ENCODE peak calls at places on chromosomes 1 and 21, in eight cellular contexts. Q, N, A, E, X, L, P and O are unnamed samples.

GRCh38 chr1:223714849-223715709 is 2.7 kb downstream of the CAPN2 start:
- DNase-seq in Q (peak; percentile 97), N (no peak), A (peak; percentile 41), E (peak; percentile 50), X (no peak), L (peak; percentile 66), P (no peak), O (peak; percentile 88)

GRCh38 chr21:46038341-46038829 is 56.8 kb downstream of the COL6A1 start:
- DNase-seq in Q (no peak), N (no peak), A (no peak), E (no peak), X (no peak), L (no peak), P (no peak), O (peak; percentile 69)

GRCh38 chr1:203263496-203263895 is 34.0 kb upstream of the CHIT1 start:
- DNase-seq in Q (no peak), N (no peak), A (no peak), E (no peak), X (no peak), L (no peak), P (peak; percentile 45), O (no peak)

GRCh38 chr1:43653893-43654292 is 3.9 kb downstream of the KDM4A start:
- DNase-seq in Q (no peak), N (no peak), A (no peak), E (no peak), X (no peak), L (no peak), P (no peak), O (peak; percentile 26)

GRCh38 chr1:82837261-82837660 is 1036.5 kb downstream of the ADGRL2 start:
- DNase-seq in Q (no peak), N (no peak), A (no peak), E (no peak), X (no peak), L (no peak), P (no peak), O (no peak)

GRCh38 chr21:30676737-30677136 is 34.1 kb downstream of the KRTAP20-3 start:
- DNase-seq in Q (peak; percentile 49), N (no peak), A (no peak), E (no peak), X (no peak), L (no peak), P (no peak), O (peak; percentile 71)

GRCh38 chr1:61388586-61388985 is 306.2 kb downstream of the NFIA start:
- DNase-seq in Q (peak; percentile 4), N (no peak), A (no peak), E (no peak), X (no peak), L (no peak), P (no peak), O (no peak)

GRCh38 chr21:37829447-37829846 is 86.8 kb downstream of the KCNJ6 start:
- DNase-seq in Q (peak; percentile 57), N (no peak), A (no peak), E (no peak), X (no peak), L (no peak), P (no peak), O (peak; percentile 87)

GRCh38 chr1:14930224-14930965 is 223.2 kb upstream of the TMEM51 start:
- DNase-seq in Q (no peak), N (no peak), A (no peak), E (no peak), X (no peak), L (no peak), P (no peak), O (peak; percentile 27)

GRCh38 chr1:228046421-228047182 is 35.9 kb upstream of the ARF1 start:
- DNase-seq in Q (no peak), N (no peak), A (no peak), E (no peak), X (no peak), L (no peak), P (no peak), O (no peak)

GRCh38 chr1:9840176-9840575 is 16.4 kb upstream of the CLSTN1 start:
- DNase-seq in Q (no peak), N (no peak), A (no peak), E (peak; percentile 85), X (no peak), L (no peak), P (no peak), O (peak; percentile 84)

GRCh38 chr1:231383159-231383855 is 38.8 kb downstream of the EGLN1 start:
- DNase-seq in Q (peak; percentile 41), N (no peak), A (no peak), E (no peak), X (no peak), L (no peak), P (no peak), O (peak; percentile 10)

GRCh38 chr1:8780405-8780804 is 37.0 kb downstream of the RERE start:
- DNase-seq in Q (no peak), N (no peak), A (no peak), E (no peak), X (no peak), L (no peak), P (no peak), O (peak; percentile 37)

GRCh38 chr1:3351300-3352083 is 103.0 kb upstream of the ARHGEF16 start:
- DNase-seq in Q (peak; percentile 14), N (no peak), A (peak; percentile 44), E (no peak), X (no peak), L (no peak), P (peak; percentile 30), O (no peak)

GRCh38 chr1:175742790-175743459 is 470 bp downstream of the TNR start:
- DNase-seq in Q (peak; percentile 17), N (no peak), A (peak; percentile 84), E (no peak), X (peak; percentile 54), L (no peak), P (no peak), O (no peak)

GRCh38 chr1:232432313-232432712 is 197.6 kb downstream of the SIPA1L2 start:
- DNase-seq in Q (no peak), N (no peak), A (no peak), E (no peak), X (no peak), L (no peak), P (no peak), O (no peak)

GRCh38 chr1:93692983-93693591 is 11.4 kb upstream of the BCAR3 start:
- DNase-seq in Q (peak; percentile 97), N (no peak), A (no peak), E (peak; percentile 78), X (no peak), L (peak; percentile 89), P (no peak), O (peak; percentile 95)

GRCh38 chr1:162928141-162928540 is 67.2 kb upstream of the CCDC190 start:
- DNase-seq in Q (no peak), N (no peak), A (no peak), E (no peak), X (no peak), L (no peak), P (no peak), O (no peak)

GRCh38 chr1:204447220-204447619 is 35.6 kb upstream of the PPP1R15B start:
- DNase-seq in Q (no peak), N (no peak), A (no peak), E (no peak), X (no peak), L (no peak), P (no peak), O (no peak)

GRCh38 chr1:1170891-1171550 is 2.7 kb upstream of the TTLL10 start:
- DNase-seq in Q (no peak), N (no peak), A (peak; percentile 5), E (no peak), X (no peak), L (no peak), P (no peak), O (peak; percentile 86)

GRCh38 chr1:212760126-212760823 is 31.3 kb downstream of the NSL1 start:
- DNase-seq in Q (peak; percentile 42), N (no peak), A (peak; percentile 65), E (no peak), X (peak; percentile 52), L (no peak), P (no peak), O (peak; percentile 45)

GRCh38 chr1:30372792-30373433 is 350.5 kb downstream of the MATN1 start:
- DNase-seq in Q (no peak), N (no peak), A (no peak), E (no peak), X (no peak), L (no peak), P (no peak), O (no peak)

GRCh38 chr1:167791281-167792209 is 69.8 kb downstream of the MPZL1 start:
- DNase-seq in Q (no peak), N (peak; percentile 60), A (peak; percentile 56), E (no peak), X (no peak), L (no peak), P (peak; percentile 89), O (no peak)

GRCh38 chr1:163054056-163054706 is 15.0 kb upstream of the RGS4 start:
- DNase-seq in Q (no peak), N (no peak), A (peak; percentile 9), E (no peak), X (no peak), L (no peak), P (no peak), O (no peak)

GRCh38 chr1:113887776-113888175 is 395 bp upstream of the BCL2L15 start:
- DNase-seq in Q (peak; percentile 10), N (no peak), A (no peak), E (no peak), X (no peak), L (peak; percentile 63), P (no peak), O (no peak)
- H3K27ac ChIP-seq in Q (no peak overlapping the region), N (no peak overlapping the region), A (no peak overlapping the region), E (no peak overlapping the region), X (no peak overlapping the region), L (peak overlapping the region; percentile 25), P (no peak overlapping the region), O (no peak overlapping the region)

DNA sequence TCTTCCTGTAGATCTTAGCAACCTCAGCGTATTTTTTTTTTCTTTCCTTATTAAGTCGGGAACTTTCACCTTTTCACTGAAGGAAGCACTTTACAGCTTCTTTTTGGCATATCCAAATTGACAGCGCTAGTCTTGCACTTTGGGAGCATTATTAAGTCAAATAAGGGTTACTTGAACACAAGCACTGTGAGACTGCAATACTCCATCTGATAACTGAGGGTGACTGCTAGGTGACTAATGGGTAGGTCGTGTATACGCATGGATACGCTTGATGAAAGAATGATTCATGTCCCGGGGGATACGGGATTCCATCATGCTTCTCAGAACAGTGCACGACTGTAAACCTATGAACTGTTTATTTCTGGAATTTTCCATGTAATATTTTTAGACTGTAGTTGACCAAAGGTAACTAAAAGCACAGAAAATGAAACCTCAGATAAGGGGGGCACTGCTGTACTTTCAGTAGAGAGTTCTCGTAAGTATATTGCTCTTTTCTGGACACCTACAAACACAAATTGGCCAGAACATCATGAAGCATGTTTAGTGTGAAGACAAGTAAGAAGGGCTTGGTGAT is 364.7 kb downstream of the SMYD3 start:
- DNase-seq in Q (peak; percentile 98), N (no peak), A (no peak), E (no peak), X (no peak), L (peak; percentile 87), P (no peak), O (peak; percentile 95)
- H3K27ac ChIP-seq in Q (peak overlapping the region; percentile 96), N (no peak overlapping the region), A (no peak overlapping the region), E (no peak overlapping the region), X (no peak overlapping the region), L (no peak overlapping the region), P (no peak overlapping the region), O (peak overlapping the region; percentile 94)

GRCh38 chr1:40379785-40380452 is 6.4 kb downstream of the SMAP2 start:
- DNase-seq in Q (peak; percentile 68), N (no peak), A (no peak), E (no peak), X (no peak), L (no peak), P (no peak), O (peak; percentile 44)
- H3K27ac ChIP-seq in Q (peak overlapping the region; percentile 84), N (no peak overlapping the region), A (no peak overlapping the region), E (no peak overlapping the region), X (no peak overlapping the region), L (no peak overlapping the region), P (peak overlapping the region; percentile 38), O (peak overlapping the region; percentile 22)

GRCh38 chr1:160219062-160219929 is 14.1 kb downstream of the PEA15 start:
- DNase-seq in Q (peak; percentile 73), N (peak; percentile 44), A (peak; percentile 79), E (peak; percentile 39), X (no peak), L (peak; percentile 19), P (no peak), O (no peak)
- H3K27ac ChIP-seq in Q (no peak overlapping the region), N (peak overlapping the region; percentile 24), A (no peak overlapping the region), E (peak overlapping the region; percentile 47), X (no peak overlapping the region), L (no peak overlapping the region), P (peak overlapping the region; percentile 55), O (peak overlapping the region; percentile 65)